ENCODE peak calls at places on chromosomes 13 and 19, in seven cellular contexts. N is stomach; A is HT-29; F is non-pigmented ciliary epithelial cell; L is amniotic stem cell; O is left lobe of liver; Z is activated CD4-positive, alpha-beta T cell treated with anti-CD3 and anti-CD28 coated beads for 36 hours. X is an unnamed sample.
A peak's percentile ranks its signal among the peaks of the same experiment; 100 is the strongest.

GRCh38 chr19:14048439-14049153 is 13.3 kb downstream of the PALM3 start:
- DNase-seq in N (peak; percentile 65), A (peak; percentile 63), F (no peak), L (no peak), O (no peak), Z (peak; percentile 87), X (peak; percentile 48)

GRCh38 chr13:23658929-23659541 is 88.8 kb downstream of the TNFRSF19 start:
- DNase-seq in N (no peak), A (no peak), F (no peak), L (no peak), O (no peak), Z (no peak), X (no peak)

GRCh38 chr19:40381321-40381720 is 8.7 kb downstream of the HIPK4 start:
- DNase-seq in N (no peak), A (no peak), F (no peak), L (no peak), O (no peak), Z (no peak), X (no peak)

GRCh38 chr13:98372886-98373285 is 195.8 kb upstream of the RNF113B start:
- DNase-seq in N (no peak), A (no peak), F (no peak), L (no peak), O (no peak), Z (no peak), X (no peak)

GRCh38 chr19:42277821-42278809 is 9.1 kb downstream of the CIC start:
- DNase-seq in N (no peak), A (peak; percentile 30), F (no peak), L (no peak), O (no peak), Z (no peak), X (peak; percentile 64)

GRCh38 chr19:29836409-29836825 is 24.6 kb downstream of the CCNE1 start:
- DNase-seq in N (no peak), A (no peak), F (no peak), L (no peak), O (no peak), Z (peak; percentile 84), X (no peak)

GRCh38 chr13:67353891-67354459 is 123.8 kb upstream of the PCDH9 start:
- DNase-seq in N (no peak), A (no peak), F (peak; percentile 14), L (no peak), O (no peak), Z (no peak), X (no peak)

GRCh38 chr19:43754312-43754561 is 525 bp downstream of the SMG9 start:
- DNase-seq in N (no peak), A (no peak), F (peak; percentile 13), L (no peak), O (no peak), Z (no peak), X (no peak)

GRCh38 chr13:98386632-98387031 is 190.3 kb downstream of the STK24 start:
- DNase-seq in N (no peak), A (peak; percentile 14), F (no peak), L (no peak), O (no peak), Z (no peak), X (no peak)

GRCh38 chr13:66347718-66348117 is 882.4 kb downstream of the PCDH9 start:
- DNase-seq in N (no peak), A (no peak), F (no peak), L (no peak), O (no peak), Z (no peak), X (no peak)

GRCh38 chr19:5627395-5627904 is 4.6 kb downstream of the SAFB start:
- DNase-seq in N (peak; percentile 39), A (no peak), F (no peak), L (no peak), O (no peak), Z (peak; percentile 78), X (peak; percentile 68)

GRCh38 chr19:58551577-58552471 is 3.1 kb downstream of the CHMP2A start:
- DNase-seq in N (no peak), A (no peak), F (no peak), L (no peak), O (no peak), Z (no peak), X (no peak)

GRCh38 chr13:90947976-90948375 is 399.5 kb upstream of the MIR17HG start:
- DNase-seq in N (no peak), A (no peak), F (no peak), L (no peak), O (no peak), Z (no peak), X (no peak)

GRCh38 chr13:32989331-32989730 is 26.9 kb upstream of the KL start:
- DNase-seq in N (no peak), A (no peak), F (no peak), L (no peak), O (no peak), Z (no peak), X (no peak)